ENCODE peak calls at places on chromosomes 11 and 22, in nine cellular contexts. V, I, O, C, Z, H, M, Q and U are unnamed samples.

GRCh38 chr22:17057959-17058814 is 26.6 kb upstream of the IL17RA start:
- DNase-seq in V (no peak), H (peak), O (peak), I (peak), C (peak), M (peak), Q (no peak), Z (peak), U (peak)

GRCh38 chr11:65378208-65378927 is 4.1 kb downstream of the SLC25A45 start:
- DNase-seq in O (no peak), M (no peak), V (no peak), C (no peak), Z (peak), H (no peak), Q (no peak), I (no peak), U (no peak)

GRCh38 chr11:70871881-70872280 is 380.5 kb downstream of the SHANK2 start:
- DNase-seq in H (no peak), O (peak), I (no peak), C (no peak), M (no peak), Q (no peak), V (no peak), Z (no peak), U (no peak)

GRCh38 chr11:1928891-1929541 is 9.5 kb downstream of the TNNT3 start:
- DNase-seq in M (no peak), Z (no peak), I (no peak), O (no peak), H (no peak), Q (no peak), C (no peak), V (no peak), U (no peak)

GRCh38 chr11:134939905-134940304 is 527.9 kb upstream of the B3GAT1 start:
- DNase-seq in C (no peak), M (no peak), O (peak), I (no peak), H (peak), V (peak), Q (no peak), Z (peak), U (no peak)

GRCh38 chr11:68039526-68040086 is 781 bp downstream of the TCIRG1 start:
- DNase-seq in M (no peak), Q (no peak), C (peak), Z (no peak), V (no peak), O (no peak), H (no peak), I (no peak), U (peak)

GRCh38 chr11:86476109-86476861 is 101.6 kb downstream of the CCDC81 start:
- DNase-seq in O (no peak), Z (peak), I (no peak), M (peak), H (no peak), V (peak), C (no peak), Q (no peak), U (no peak)

GRCh38 chr11:2346014-2346413 is 31.1 kb upstream of the CD81 start:
- DNase-seq in C (no peak), M (no peak), Q (no peak), Z (no peak), I (no peak), O (no peak), V (no peak), H (no peak), U (no peak)

GRCh38 chr22:49973018-49973965 is 12.7 kb downstream of the PIM3 start:
- DNase-seq in H (no peak), Q (no peak), M (no peak), V (no peak), I (no peak), Z (no peak), O (no peak), C (peak), U (no peak)

GRCh38 chr11:38718049-38718448 is 2120.0 kb upstream of the RAG2 start:
- DNase-seq in Q (no peak), H (no peak), M (no peak), C (peak), V (no peak), I (no peak), Z (peak), O (peak), U (no peak)